ENCODE peak calls at places on chromosomes 7 and 10, in seven cellular contexts. L is stomach; C is SK-N-SH; J is GM10248; W is fibroblast of the aortic adventitia; F is AG04450; O is CD4-positive, alpha-beta T cell. H is an unnamed sample.

GRCh38 chr10:3623746-3624145 is 161.3 kb downstream of the KLF6 start:
- DNase-seq in L (no peak), C (no peak), J (no peak), W (peak; percentile 85), F (peak; percentile 59), O (no peak), H (no peak)

GRCh38 chr7:40850017-40850416 is 715.2 kb downstream of the SUGCT start:
- DNase-seq in L (no peak), C (no peak), J (no peak), W (peak; percentile 37), F (no peak), O (no peak), H (no peak)

GRCh38 chr10:100186813-100187212 is 984 bp upstream of the ERLIN1 start:
- DNase-seq in L (no peak), C (peak; percentile 17), J (no peak), W (no peak), F (no peak), O (no peak), H (no peak)

GRCh38 chr7:98286093-98286525 is 4.6 kb downstream of the BRI3 start:
- DNase-seq in L (peak; percentile 62), C (peak; percentile 33), J (no peak), W (peak; percentile 52), F (no peak), O (no peak), H (no peak)

GRCh38 chr10:26743091-26743490 is 45.6 kb downstream of the PDSS1 start:
- DNase-seq in L (no peak), C (no peak), J (no peak), W (no peak), F (no peak), O (no peak), H (no peak)

GRCh38 chr10:98301664-98302319 is 33.8 kb upstream of the LOXL4 start:
- DNase-seq in L (no peak), C (no peak), J (no peak), W (no peak), F (no peak), O (no peak), H (no peak)

GRCh38 chr7:150656047-150656446 is 23.9 kb upstream of the GIMAP6 start:
- DNase-seq in L (no peak), C (no peak), J (no peak), W (no peak), F (no peak), O (no peak), H (no peak)

GRCh38 chr7:151822541-151823181 is 54.3 kb downstream of the PRKAG2 start:
- DNase-seq in L (no peak), C (no peak), J (no peak), W (no peak), F (no peak), O (no peak), H (no peak)

GRCh38 chr7:155392726-155393570 is 65.0 kb upstream of the EN2 start:
- DNase-seq in L (no peak), C (no peak), J (no peak), W (no peak), F (no peak), O (no peak), H (no peak)

GRCh38 chr7:118843456-118843855 is 619.0 kb downstream of the ANKRD7 start:
- DNase-seq in L (no peak), C (no peak), J (no peak), W (no peak), F (no peak), O (no peak), H (no peak)

GRCh38 chr7:47078241-47078640 is 503.7 kb downstream of the TNS3 start:
- DNase-seq in L (no peak), C (no peak), J (no peak), W (peak; percentile 43), F (no peak), O (no peak), H (no peak)

GRCh38 chr10:117420768-117421167 is 45.5 kb upstream of the PDZD8 start:
- DNase-seq in L (no peak), C (no peak), J (no peak), W (no peak), F (no peak), O (no peak), H (no peak)

GRCh38 chr10:117424171-117424570 is 48.9 kb upstream of the PDZD8 start:
- DNase-seq in L (no peak), C (no peak), J (no peak), W (no peak), F (no peak), O (no peak), H (no peak)

GRCh38 chr10:117421985-117422384 is 46.7 kb upstream of the PDZD8 start:
- DNase-seq in L (no peak), C (no peak), J (no peak), W (no peak), F (no peak), O (no peak), H (no peak)

GRCh38 chr10:117418121-117418520 is 42.9 kb upstream of the PDZD8 start:
- DNase-seq in L (no peak), C (no peak), J (no peak), W (no peak), F (no peak), O (no peak), H (no peak)

DNA sequence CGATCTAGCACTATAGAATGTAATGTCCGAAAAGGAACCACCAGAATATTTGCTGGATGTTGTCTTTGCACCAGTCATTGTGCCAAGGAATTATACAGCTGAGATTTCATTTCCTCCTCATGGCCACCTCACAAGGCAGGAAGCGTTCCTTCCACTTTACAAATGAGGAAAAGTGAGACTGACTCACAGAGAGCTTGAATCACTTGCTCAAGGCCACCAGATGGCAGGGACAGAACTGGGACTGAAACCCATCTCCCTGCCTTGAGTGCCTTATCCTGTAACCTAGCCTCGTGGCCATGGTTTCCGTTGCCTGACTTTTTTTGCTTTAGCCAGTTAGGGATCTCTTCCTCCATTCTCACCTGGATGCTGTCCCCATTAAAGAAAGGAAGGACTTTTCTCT is 44.7 kb upstream of the PDZD8 start:
- DNase-seq in L (no peak), C (no peak), J (no peak), W (no peak), F (no peak), O (no peak), H (no peak)
- TF ChIP-seq CTCF in L (no peak), C (no peak), J (no peak), W (no peak), F (no peak), O (no peak), H (no peak)

DNA sequence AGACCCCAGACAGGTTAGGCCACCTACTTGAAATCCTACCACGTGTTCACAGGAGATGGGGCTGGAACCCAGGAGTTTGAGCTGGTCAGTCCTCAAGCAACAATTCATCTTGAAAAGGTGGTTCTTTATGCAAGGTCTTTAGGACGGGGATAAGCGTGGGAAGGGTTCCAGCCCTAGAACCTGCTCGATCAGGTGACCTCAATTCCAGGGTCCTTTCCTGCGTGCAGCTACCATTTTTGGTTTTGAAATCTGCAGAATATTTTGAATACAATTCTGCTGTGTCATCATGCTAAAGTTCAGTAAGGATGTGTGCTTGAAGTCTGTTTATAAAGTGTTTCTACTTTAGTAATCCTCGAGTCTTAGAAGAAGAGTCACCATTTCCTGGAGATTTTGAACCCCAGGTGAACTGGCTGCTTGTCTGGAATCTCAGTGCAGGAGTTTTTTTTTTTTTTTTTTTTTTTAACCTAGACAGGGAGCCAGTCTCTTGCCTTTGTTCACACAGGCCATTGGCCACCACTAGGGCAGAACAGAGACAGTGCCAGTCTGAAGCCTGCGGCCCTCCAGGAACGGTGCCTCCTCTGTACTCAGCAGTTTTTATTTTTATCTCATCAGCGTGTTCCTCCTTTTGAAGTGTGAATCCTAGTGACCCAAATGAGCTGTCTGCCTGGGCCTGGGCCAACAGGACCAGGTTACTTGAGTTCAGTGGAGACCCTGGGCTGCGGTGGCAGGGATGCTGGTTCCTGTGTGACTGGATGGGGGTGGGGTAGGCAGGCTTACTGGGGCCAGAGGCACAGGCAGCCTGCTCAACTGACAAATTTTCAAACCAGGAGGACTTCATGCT is 54.6 kb downstream of the EEPD1 start:
- DNase-seq in L (peak; percentile 36), C (peak; percentile 60), J (no peak), W (peak; percentile 26), F (peak; percentile 81), O (peak; percentile 17), H (no peak)
- TF ChIP-seq CTCF in L (no peak), C (peak; percentile 29), J (no peak), W (peak; percentile 17), F (no peak), O (no peak), H (no peak)

GRCh38 chr10:114706458-114707055 is 48.5 kb upstream of the ABLIM1 start:
- DNase-seq in L (no peak), C (no peak), J (no peak), W (no peak), F (no peak), O (no peak), H (no peak)

GRCh38 chr10:114708084-114708483 is 50.0 kb upstream of the ABLIM1 start:
- DNase-seq in L (no peak), C (no peak), J (no peak), W (no peak), F (no peak), O (no peak), H (no peak)

GRCh38 chr10:114708717-114709352 is 50.8 kb upstream of the ABLIM1 start:
- DNase-seq in L (no peak), C (no peak), J (no peak), W (peak; percentile 62), F (peak; percentile 48), O (no peak), H (no peak)

GRCh38 chr10:114711487-114712250 is 53.6 kb upstream of the ABLIM1 start:
- DNase-seq in L (no peak), C (no peak), J (no peak), W (no peak), F (no peak), O (no peak), H (no peak)

DNA sequence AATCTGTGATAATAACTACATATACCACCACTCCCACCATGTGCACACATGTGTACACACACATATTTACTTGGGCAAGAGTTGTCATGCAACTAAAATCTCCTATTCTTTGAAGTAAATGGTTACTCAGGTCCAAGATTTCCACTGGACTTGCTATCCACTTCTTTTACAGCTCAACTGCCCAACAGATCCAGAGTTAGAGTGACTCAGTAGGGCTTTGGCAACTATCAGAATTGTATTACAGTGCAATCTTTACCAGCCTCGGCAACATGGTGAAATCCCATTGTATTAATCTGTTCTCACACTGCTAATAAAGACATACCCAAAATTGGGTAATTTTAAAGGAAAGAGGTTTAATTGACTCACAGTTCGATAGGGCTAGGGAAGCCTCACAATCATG is 51.9 kb upstream of the ABLIM1 start:
- DNase-seq in L (no peak), C (no peak), J (no peak), W (peak; percentile 83), F (no peak), O (no peak), H (no peak)
- TF ChIP-seq CTCF in L (no peak), C (no peak), J (no peak), W (no peak), F (no peak), O (no peak), H (no peak)

DNA sequence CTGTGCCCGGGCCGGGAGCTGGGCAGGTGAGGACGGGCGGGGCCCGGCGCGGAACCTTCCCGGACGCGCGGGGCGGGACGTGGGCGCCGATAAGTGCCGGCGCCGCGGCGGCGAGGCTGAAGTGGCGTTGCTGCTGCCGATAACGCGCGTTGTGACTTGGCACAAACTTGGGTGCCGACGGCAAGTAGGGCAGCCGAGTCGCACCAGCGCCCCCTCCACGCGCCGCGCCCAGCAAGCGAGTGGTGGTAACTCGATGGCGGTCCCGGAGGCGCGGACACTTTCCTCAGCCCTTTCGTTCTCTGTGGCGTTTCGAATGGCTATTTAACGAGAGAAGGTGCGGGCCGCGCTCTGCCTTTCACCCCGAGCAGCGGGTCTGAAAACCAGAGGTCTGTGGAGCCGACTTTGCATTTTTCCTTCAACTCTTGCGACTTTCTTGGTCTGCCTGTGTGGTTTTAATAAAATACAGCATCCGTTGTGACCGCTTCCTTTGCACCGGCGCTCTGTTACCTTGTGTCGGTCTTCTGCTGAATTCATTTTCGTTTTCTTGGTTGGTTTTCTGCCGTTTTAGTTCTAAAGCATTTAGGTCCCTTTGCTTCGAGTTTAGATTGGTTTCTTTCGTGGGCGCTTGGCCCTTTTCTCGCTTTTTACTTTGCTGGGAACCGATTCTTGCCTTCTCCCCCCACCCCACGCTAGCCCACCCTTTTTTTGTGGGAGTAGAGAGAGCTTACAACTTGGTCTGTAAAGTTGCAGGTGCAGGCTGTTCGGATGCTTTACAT is 704 bp downstream of the STK17A start:
- DNase-seq in L (peak; percentile 79), C (peak; percentile 76), J (no peak), W (peak; percentile 54), F (no peak), O (peak; percentile 55), H (peak; percentile 23)
- TF ChIP-seq CTCF in L (no peak), C (peak; percentile 41), J (no peak), W (peak; percentile 21), F (peak; percentile 20), O (peak; percentile 28), H (peak; percentile 37)